ENCODE peak calls at places on chromosomes 13 and 19, in five cellular contexts. B is fibroblast of mammary gland; T is HT-29; H is stimulated activated CD4-positive, alpha-beta T cell treated with anti-CD3 and anti-CD28 coated beads, Interleukin-1b, Interleukin-23, amount 100 ng/mL, for 4 hours; D is tibial artery. G is an unnamed sample.

GRCh38 chr19:36115453-36116343 is at the start of gene TBCB:
- DNase-seq in B (peak), T (peak), H (peak), D (no peak), G (no peak)

GRCh38 chr19:45821103-45821521 is 6.0 kb upstream of the RSPH6A start:
- DNase-seq in B (no peak), T (no peak), H (no peak), D (no peak), G (no peak)

GRCh38 chr13:49760555-49760954 is 31.9 kb downstream of the KPNA3 start:
- DNase-seq in B (no peak), T (no peak), H (no peak), D (no peak), G (no peak)

GRCh38 chr19:33763661-33764343 is 32.9 kb upstream of the KCTD15 start:
- DNase-seq in B (no peak), T (no peak), H (no peak), D (no peak), G (no peak)

GRCh38 chr13:52173373-52173772 is 14.0 kb upstream of the NEK3 start:
- DNase-seq in B (no peak), T (no peak), H (no peak), D (no peak), G (no peak)

GRCh38 chr19:28468701-28469459 is 744.1 kb downstream of the UQCRFS1 start:
- DNase-seq in B (peak), T (peak), H (peak), D (no peak), G (peak)

GRCh38 chr19:8389891-8390616 is at the start of gene RAB11B:
- DNase-seq in B (peak), T (peak), H (peak), D (peak), G (peak)

GRCh38 chr19:2719910-2720776 is 1.0 kb downstream of the DIRAS1 start:
- DNase-seq in B (peak), T (no peak), H (no peak), D (no peak), G (no peak)

GRCh38 chr13:19155321-19155861 is 26.2 kb downstream of the TUBA3C start:
- DNase-seq in B (no peak), T (no peak), H (no peak), D (no peak), G (no peak)

GRCh38 chr19:9156304-9156703 is 16.1 kb downstream of the ZNF317 start:
- DNase-seq in B (no peak), T (no peak), H (no peak), D (no peak), G (no peak)

GRCh38 chr13:31675521-31675953 is 63.8 kb upstream of the RXFP2 start:
- DNase-seq in B (peak), T (no peak), H (no peak), D (no peak), G (no peak)

GRCh38 chr13:51249767-51250741 is 27.9 kb downstream of the FAM124A start:
- DNase-seq in B (no peak), T (peak), H (no peak), D (no peak), G (no peak)

GRCh38 chr19:6062274-6062673 is 48.0 kb downstream of the RFX2 start:
- DNase-seq in B (peak), T (no peak), H (no peak), D (peak), G (no peak)

GRCh38 chr19:39858541-39858940 is 12.4 kb upstream of the FBL start:
- DNase-seq in B (peak), T (peak), H (no peak), D (no peak), G (no peak)

GRCh38 chr19:3440082-3440481 is 40.2 kb downstream of the SMIM24 start:
- DNase-seq in B (peak), T (peak), H (peak), D (no peak), G (no peak)

GRCh38 chr19:13876834-13877233 is at the start of gene NANOS3:
- DNase-seq in B (no peak), T (no peak), H (no peak), D (no peak), G (no peak)

GRCh38 chr13:40063278-40063698 is 407.8 kb downstream of the COG6 start:
- DNase-seq in B (peak), T (no peak), H (no peak), D (no peak), G (no peak)

GRCh38 chr19:5547881-5548280 is 19.9 kb downstream of the TINCR start:
- DNase-seq in B (peak), T (peak), H (no peak), D (no peak), G (no peak)

GRCh38 chr19:47507924-47508553 is 6.8 kb downstream of the NAPA start:
- DNase-seq in B (no peak), T (no peak), H (no peak), D (no peak), G (no peak)

GRCh38 chr13:26295812-26296211 is 41.9 kb downstream of the CDK8 start:
- DNase-seq in B (no peak), T (no peak), H (no peak), D (no peak), G (no peak)

GRCh38 chr13:35649162-35649561 is 172.7 kb upstream of the MAB21L1 start:
- DNase-seq in B (peak), T (no peak), H (no peak), D (no peak), G (no peak)

GRCh38 chr19:11964858-11965645 is at the start of gene ZNF763:
- DNase-seq in B (peak), T (peak), H (peak), D (peak), G (peak)

GRCh38 chr13:41854758-41855157 is 106.2 kb downstream of the VWA8 start:
- DNase-seq in B (no peak), T (no peak), H (no peak), D (no peak), G (no peak)

GRCh38 chr19:44648536-44649370 is 5.0 kb downstream of the PVR start:
- DNase-seq in B (peak), T (no peak), H (no peak), D (no peak), G (no peak)

GRCh38 chr13:99717959-99718674 is 216.8 kb downstream of the TM9SF2 start:
- DNase-seq in B (no peak), T (no peak), H (no peak), D (no peak), G (no peak)

GRCh38 chr19:7883796-7884570 is 4.3 kb upstream of the LRRC8E start:
- DNase-seq in B (peak), T (no peak), H (no peak), D (no peak), G (no peak)

GRCh38 chr13:94968040-94968756 is 255.9 kb upstream of the SOX21 start:
- DNase-seq in B (no peak), T (no peak), H (peak), D (no peak), G (no peak)

GRCh38 chr19:30314056-30314804 is 58.0 kb upstream of the ZNF536 start:
- DNase-seq in B (no peak), T (no peak), H (no peak), D (no peak), G (no peak)

G was measured in kidney epithelial cell.